ENCODE peak calls at places on chromosomes 7 and 10, in six cellular contexts. One of them, this sample, is unnamed.

GRCh38 chr7:2373124-2373556 is 18.5 kb downstream of the EIF3B start:
- DNase-seq in A549: no peak
- DNase-seq in CD8-positive, alpha-beta T cell: no peak
- DNase-seq in endodermal cell: peak; percentile 44
- DNase-seq in lung: no peak
- DNase-seq in lower leg skin: no peak
- DNase-seq in this sample: no peak

GRCh38 chr10:127907411-127908105 is 655 bp downstream of the PTPRE start:
- DNase-seq in A549: no peak
- DNase-seq in lower leg skin: no peak
- DNase-seq in endodermal cell: peak; percentile 53
- DNase-seq in lung: peak; percentile 62
- DNase-seq in CD8-positive, alpha-beta T cell: no peak
- DNase-seq in this sample: peak; percentile 22

GRCh38 chr10:33332183-33333031 is 2.1 kb downstream of the NRP1 start:
- DNase-seq in lower leg skin: no peak
- DNase-seq in A549: no peak
- DNase-seq in endodermal cell: no peak
- DNase-seq in CD8-positive, alpha-beta T cell: no peak
- DNase-seq in lung: no peak
- DNase-seq in this sample: no peak

GRCh38 chr10:11270135-11270857 is 252.6 kb downstream of the CELF2 start:
- DNase-seq in lung: peak; percentile 68
- DNase-seq in endodermal cell: peak; percentile 97
- DNase-seq in A549: peak; percentile 56
- DNase-seq in CD8-positive, alpha-beta T cell: peak; percentile 43
- DNase-seq in lower leg skin: no peak
- DNase-seq in this sample: peak; percentile 57

GRCh38 chr7:103857435-103857834 is 132.0 kb downstream of the RELN start:
- DNase-seq in lower leg skin: no peak
- DNase-seq in lung: no peak
- DNase-seq in A549: no peak
- DNase-seq in endodermal cell: peak; percentile 60
- DNase-seq in CD8-positive, alpha-beta T cell: no peak
- DNase-seq in this sample: no peak

GRCh38 chr7:86445285-86445684 is 198.4 kb upstream of the GRM3 start:
- DNase-seq in endodermal cell: no peak
- DNase-seq in lung: no peak
- DNase-seq in lower leg skin: no peak
- DNase-seq in CD8-positive, alpha-beta T cell: no peak
- DNase-seq in A549: no peak
- DNase-seq in this sample: no peak

GRCh38 chr10:13658864-13659685 is 72.3 kb downstream of the PRPF18 start:
- DNase-seq in lower leg skin: no peak
- DNase-seq in CD8-positive, alpha-beta T cell: no peak
- DNase-seq in A549: no peak
- DNase-seq in endodermal cell: peak; percentile 53
- DNase-seq in lung: no peak
- DNase-seq in this sample: no peak

GRCh38 chr7:38368191-38368605 is 94.8 kb upstream of the TARP start:
- DNase-seq in A549: peak; percentile 69
- DNase-seq in lung: peak; percentile 66
- DNase-seq in CD8-positive, alpha-beta T cell: peak; percentile 50
- DNase-seq in endodermal cell: peak; percentile 97
- DNase-seq in lower leg skin: no peak
- DNase-seq in this sample: peak; percentile 46

GRCh38 chr10:110802551-110803238 is 69.0 kb upstream of the PDCD4 start:
- DNase-seq in A549: no peak
- DNase-seq in CD8-positive, alpha-beta T cell: peak; percentile 5
- DNase-seq in lung: peak; percentile 57
- DNase-seq in endodermal cell: no peak
- DNase-seq in lower leg skin: peak; percentile 76
- DNase-seq in this sample: no peak

GRCh38 chr7:141202540-141202939 is 128.7 kb downstream of the TMEM178B start:
- DNase-seq in A549: no peak
- DNase-seq in CD8-positive, alpha-beta T cell: no peak
- DNase-seq in endodermal cell: no peak
- DNase-seq in lower leg skin: no peak
- DNase-seq in lung: no peak
- DNase-seq in this sample: no peak

GRCh38 chr10:110725809-110726641 is 81.9 kb downstream of the RBM20 start:
- DNase-seq in lower leg skin: no peak
- DNase-seq in endodermal cell: peak; percentile 66
- DNase-seq in A549: no peak
- DNase-seq in CD8-positive, alpha-beta T cell: no peak
- DNase-seq in lung: no peak
- DNase-seq in this sample: no peak

GRCh38 chr7:136845899-136846465 is 22.5 kb upstream of the CHRM2 start:
- DNase-seq in lung: no peak
- DNase-seq in endodermal cell: no peak
- DNase-seq in lower leg skin: no peak
- DNase-seq in A549: no peak
- DNase-seq in CD8-positive, alpha-beta T cell: no peak
- DNase-seq in this sample: no peak

GRCh38 chr10:125151170-125151823 is 9.1 kb downstream of the CTBP2 start:
- DNase-seq in endodermal cell: peak; percentile 66
- DNase-seq in lower leg skin: no peak
- DNase-seq in CD8-positive, alpha-beta T cell: no peak
- DNase-seq in A549: no peak
- DNase-seq in lung: no peak
- DNase-seq in this sample: no peak

GRCh38 chr7:150842716-150843115 is 9.6 kb upstream of the AOC1 start:
- DNase-seq in CD8-positive, alpha-beta T cell: no peak
- DNase-seq in lower leg skin: no peak
- DNase-seq in endodermal cell: no peak
- DNase-seq in lung: no peak
- DNase-seq in A549: no peak
- DNase-seq in this sample: no peak

GRCh38 chr7:123782071-123782798 is 33.4 kb upstream of the WASL start:
- DNase-seq in A549: no peak
- DNase-seq in CD8-positive, alpha-beta T cell: no peak
- DNase-seq in lung: no peak
- DNase-seq in endodermal cell: no peak
- DNase-seq in lower leg skin: no peak
- DNase-seq in this sample: no peak

GRCh38 chr10:24951201-24952145 is 933 bp downstream of the PRTFDC1 start:
- DNase-seq in A549: peak; percentile 17
- DNase-seq in lower leg skin: no peak
- DNase-seq in endodermal cell: peak; percentile 91
- DNase-seq in CD8-positive, alpha-beta T cell: no peak
- DNase-seq in lung: no peak
- DNase-seq in this sample: no peak

GRCh38 chr7:24652551-24652950 is 79.3 kb downstream of the PALS2 start:
- DNase-seq in lower leg skin: no peak
- DNase-seq in CD8-positive, alpha-beta T cell: no peak
- DNase-seq in lung: no peak
- DNase-seq in A549: no peak
- DNase-seq in endodermal cell: no peak
- DNase-seq in this sample: no peak

GRCh38 chr7:54015251-54015650 is 526.9 kb upstream of the VSTM2A start:
- DNase-seq in CD8-positive, alpha-beta T cell: no peak
- DNase-seq in A549: no peak
- DNase-seq in endodermal cell: no peak
- DNase-seq in lower leg skin: no peak
- DNase-seq in lung: no peak
- DNase-seq in this sample: no peak

GRCh38 chr10:86642499-86642898 is 11.8 kb upstream of the OPN4 start:
- DNase-seq in lung: no peak
- DNase-seq in CD8-positive, alpha-beta T cell: no peak
- DNase-seq in endodermal cell: no peak
- DNase-seq in A549: peak; percentile 36
- DNase-seq in lower leg skin: peak; percentile 27
- DNase-seq in this sample: no peak

GRCh38 chr10:79321951-79322350 is 25.3 kb upstream of the PPIF start:
- DNase-seq in A549: no peak
- DNase-seq in endodermal cell: no peak
- DNase-seq in lower leg skin: no peak
- DNase-seq in CD8-positive, alpha-beta T cell: no peak
- DNase-seq in lung: no peak
- DNase-seq in this sample: no peak

GRCh38 chr10:3779146-3779707 is 5.8 kb downstream of the KLF6 start:
- DNase-seq in lung: no peak
- DNase-seq in lower leg skin: no peak
- DNase-seq in CD8-positive, alpha-beta T cell: no peak
- DNase-seq in A549: no peak
- DNase-seq in endodermal cell: peak; percentile 57
- DNase-seq in this sample: no peak

GRCh38 chr10:120513307-120513706 is 56.3 kb downstream of the PLPP4 start:
- DNase-seq in lung: no peak
- DNase-seq in A549: no peak
- DNase-seq in lower leg skin: no peak
- DNase-seq in endodermal cell: no peak
- DNase-seq in CD8-positive, alpha-beta T cell: no peak
- DNase-seq in this sample: no peak

GRCh38 chr7:134623193-134623592 is 23.5 kb upstream of the BPGM start:
- DNase-seq in lung: no peak
- DNase-seq in endodermal cell: no peak
- DNase-seq in lower leg skin: no peak
- DNase-seq in CD8-positive, alpha-beta T cell: no peak
- DNase-seq in A549: no peak
- DNase-seq in this sample: no peak

DNA sequence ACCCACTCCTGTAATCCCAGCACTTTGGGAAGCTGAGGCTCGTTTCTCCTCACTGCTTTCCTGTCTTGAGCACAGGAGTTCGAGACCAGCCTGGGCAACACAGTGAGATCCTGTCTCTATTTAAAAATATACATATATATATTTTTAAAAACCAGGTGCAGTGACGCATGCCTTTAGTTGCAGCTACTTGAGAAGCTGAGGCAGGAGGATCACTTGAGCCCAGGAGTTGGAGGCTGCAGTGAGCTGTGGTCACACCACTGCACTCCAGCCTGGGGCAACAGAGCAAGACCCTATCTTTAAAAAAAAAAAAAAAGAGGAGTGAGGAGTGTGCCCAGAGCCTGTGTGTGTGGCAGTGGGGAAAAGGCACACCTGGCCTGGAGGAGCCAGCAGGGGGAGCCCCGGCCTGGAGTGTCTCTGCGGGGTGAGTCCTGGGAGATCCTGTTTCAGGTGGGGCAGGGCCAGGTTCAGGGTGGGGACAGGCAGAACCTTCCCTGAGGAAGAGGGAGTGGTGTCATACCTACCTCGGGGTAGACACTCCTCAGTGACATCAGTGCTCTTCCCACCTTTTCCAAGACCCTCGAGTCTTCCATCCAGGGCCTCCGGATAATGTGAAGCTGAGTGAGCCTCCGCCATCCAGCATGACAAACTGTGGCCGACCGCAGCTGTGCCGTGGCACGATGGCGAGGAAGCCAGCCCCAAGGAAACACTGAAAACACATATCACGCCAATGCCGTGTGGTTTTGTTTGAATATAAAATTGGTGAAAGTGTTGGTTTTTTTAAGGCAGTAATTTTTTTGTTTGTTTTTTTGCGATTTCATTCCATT is 9.0 kb upstream of the ARPC1B start:
- DNase-seq in endodermal cell: peak; percentile 88
- DNase-seq in lower leg skin: no peak
- DNase-seq in CD8-positive, alpha-beta T cell: peak; percentile 43
- DNase-seq in lung: peak; percentile 58
- DNase-seq in A549: peak; percentile 74
- DNase-seq in this sample: peak; percentile 55
- TF ChIP-seq CTCF in endodermal cell: peak; percentile 78
- TF ChIP-seq CTCF in lower leg skin: no peak
- TF ChIP-seq CTCF in CD8-positive, alpha-beta T cell: peak; percentile 65
- TF ChIP-seq CTCF in lung: peak; percentile 41
- TF ChIP-seq CTCF in A549: peak; percentile 48
- TF ChIP-seq CTCF in this sample: no peak

GRCh38 chr10:18216482-18216881 is 76.3 kb downstream of the CACNB2 start:
- DNase-seq in endodermal cell: no peak
- DNase-seq in CD8-positive, alpha-beta T cell: no peak
- DNase-seq in lower leg skin: no peak
- DNase-seq in A549: no peak
- DNase-seq in lung: no peak
- DNase-seq in this sample: no peak
- TF ChIP-seq CTCF in endodermal cell: peak; percentile 71
- TF ChIP-seq CTCF in CD8-positive, alpha-beta T cell: no peak
- TF ChIP-seq CTCF in lower leg skin: no peak
- TF ChIP-seq CTCF in A549: peak; percentile 50
- TF ChIP-seq CTCF in lung: no peak
- TF ChIP-seq CTCF in this sample: no peak

GRCh38 chr10:126252884-126253612 is 135.2 kb downstream of the ADAM12 start:
- DNase-seq in lung: no peak
- DNase-seq in endodermal cell: no peak
- DNase-seq in CD8-positive, alpha-beta T cell: no peak
- DNase-seq in A549: peak; percentile 19
- DNase-seq in lower leg skin: no peak
- DNase-seq in this sample: no peak

GRCh38 chr10:126259883-126260282 is 128.4 kb downstream of the ADAM12 start:
- DNase-seq in lung: no peak
- DNase-seq in lower leg skin: no peak
- DNase-seq in endodermal cell: peak; percentile 22
- DNase-seq in A549: no peak
- DNase-seq in CD8-positive, alpha-beta T cell: no peak
- DNase-seq in this sample: no peak

GRCh38 chr10:126253613-126254002 is 134.7 kb downstream of the ADAM12 start:
- DNase-seq in lower leg skin: no peak
- DNase-seq in A549: no peak
- DNase-seq in lung: no peak
- DNase-seq in endodermal cell: no peak
- DNase-seq in CD8-positive, alpha-beta T cell: no peak
- DNase-seq in this sample: no peak

GRCh38 chr10:126255313-126255712 is 133.0 kb downstream of the ADAM12 start:
- DNase-seq in A549: no peak
- DNase-seq in lung: no peak
- DNase-seq in endodermal cell: no peak
- DNase-seq in lower leg skin: no peak
- DNase-seq in CD8-positive, alpha-beta T cell: no peak
- DNase-seq in this sample: no peak

GRCh38 chr10:126256864-126257263 is 131.4 kb downstream of the ADAM12 start:
- DNase-seq in lung: no peak
- DNase-seq in endodermal cell: peak; percentile 61
- DNase-seq in A549: no peak
- DNase-seq in lower leg skin: no peak
- DNase-seq in CD8-positive, alpha-beta T cell: no peak
- DNase-seq in this sample: no peak
- TF ChIP-seq CTCF in lung: no peak
- TF ChIP-seq CTCF in endodermal cell: peak; percentile 73
- TF ChIP-seq CTCF in A549: no peak
- TF ChIP-seq CTCF in lower leg skin: no peak
- TF ChIP-seq CTCF in CD8-positive, alpha-beta T cell: no peak
- TF ChIP-seq CTCF in this sample: no peak

DNA sequence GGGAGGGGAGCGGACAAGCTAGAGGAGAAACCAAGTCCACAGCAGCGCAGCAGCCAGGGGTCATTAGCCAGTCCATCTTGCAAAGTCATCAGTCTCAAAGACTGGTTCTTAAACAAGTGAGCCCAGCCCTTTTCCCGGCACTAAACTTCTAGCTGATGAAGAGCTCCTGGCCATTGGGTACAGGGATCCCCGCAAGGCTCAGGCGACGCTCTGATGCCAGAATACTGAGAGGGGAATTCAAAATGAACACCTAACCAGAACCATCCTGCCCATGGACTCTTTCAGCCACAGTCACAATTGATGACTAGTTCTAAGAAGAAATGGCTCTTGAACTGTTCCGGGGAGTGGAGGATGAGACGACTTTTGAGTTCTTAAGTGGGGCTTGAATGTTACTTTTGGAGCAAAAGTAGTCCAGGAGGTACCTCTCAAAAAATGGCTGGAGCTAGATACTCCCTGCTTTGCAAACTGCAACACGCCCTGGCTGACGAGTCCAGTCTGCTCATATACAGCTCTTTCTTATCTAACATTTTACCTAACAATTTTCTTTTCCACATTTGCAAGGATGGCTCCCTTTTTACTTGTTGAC is 2.6 kb upstream of the TWIST1 start:
- DNase-seq in lower leg skin: no peak
- DNase-seq in endodermal cell: peak; percentile 57
- DNase-seq in CD8-positive, alpha-beta T cell: no peak
- DNase-seq in A549: no peak
- DNase-seq in lung: no peak
- DNase-seq in this sample: no peak
- TF ChIP-seq CTCF in lower leg skin: no peak
- TF ChIP-seq CTCF in endodermal cell: no peak
- TF ChIP-seq CTCF in CD8-positive, alpha-beta T cell: no peak
- TF ChIP-seq CTCF in A549: no peak
- TF ChIP-seq CTCF in lung: no peak
- TF ChIP-seq CTCF in this sample: no peak

This sample was measured in activated B cell treated with CpG ODN at 0.5 μM for 24 hours.